ENCODE peak calls at places on chromosomes 7 and 10, in seven cellular contexts. Y is AG04449, J is lower lobe of right lung, F is gastrocnemius medialis, Z is CMK, T is AG04450, P is HS-5. B is an unnamed sample.

GRCh38 chr10:50260791-50261281 is 9.5 kb upstream of the ASAH2 start:
- DNase-seq in Y (no peak), J (no peak), F (no peak), Z (no peak), T (no peak), P (no peak), B (peak)

GRCh38 chr7:119964640-119965542 is 308.1 kb upstream of the KCND2 start:
- DNase-seq in Y (no peak), J (no peak), F (no peak), Z (no peak), T (no peak), P (no peak), B (peak)

GRCh38 chr10:23031318-23031717 is 64.1 kb upstream of the MSRB2 start:
- DNase-seq in Y (no peak), J (no peak), F (no peak), Z (no peak), T (no peak), P (no peak), B (no peak)

GRCh38 chr7:27211084-27211446 is 11.2 kb upstream of the HOXA13 start:
- DNase-seq in Y (no peak), J (no peak), F (no peak), Z (no peak), T (no peak), P (no peak), B (no peak)

GRCh38 chr10:98309366-98310355 is 41.7 kb upstream of the LOXL4 start:
- DNase-seq in Y (peak), J (peak), F (peak), Z (no peak), T (peak), P (no peak), B (peak)

GRCh38 chr7:106284516-106285050 is at the start of gene NAMPT:
- DNase-seq in Y (no peak), J (peak), F (peak), Z (no peak), T (no peak), P (no peak), B (peak)

GRCh38 chr7:97006146-97006950 is 995 bp downstream of the DLX6 start:
- DNase-seq in Y (no peak), J (no peak), F (no peak), Z (no peak), T (no peak), P (no peak), B (peak)

GRCh38 chr10:86164216-86164774 is 202.3 kb downstream of the GRID1 start:
- DNase-seq in Y (no peak), J (no peak), F (no peak), Z (no peak), T (no peak), P (no peak), B (peak)

GRCh38 chr10:132021046-132021445 is 39.3 kb upstream of the BNIP3 start:
- DNase-seq in Y (no peak), J (no peak), F (no peak), Z (no peak), T (no peak), P (no peak), B (no peak)

GRCh38 chr7:158550886-158551452 is 36.7 kb downstream of the PTPRN2 start:
- DNase-seq in Y (no peak), J (peak), F (no peak), Z (no peak), T (no peak), P (no peak), B (no peak)

GRCh38 chr10:17872191-17873091 is 63.3 kb downstream of the MRC1 start:
- DNase-seq in Y (no peak), J (no peak), F (no peak), Z (no peak), T (no peak), P (no peak), B (no peak)

GRCh38 chr10:128186959-128187787 is 61.0 kb upstream of the MKI67 start:
- DNase-seq in Y (no peak), J (no peak), F (no peak), Z (no peak), T (no peak), P (no peak), B (no peak)

GRCh38 chr7:28587211-28587610 is 174.9 kb downstream of the CREB5 start:
- DNase-seq in Y (no peak), J (no peak), F (no peak), Z (no peak), T (no peak), P (no peak), B (no peak)

GRCh38 chr10:48792687-48793096 is 108.0 kb downstream of the WDFY4 start:
- DNase-seq in Y (peak), J (no peak), F (no peak), Z (no peak), T (peak), P (no peak), B (no peak)

GRCh38 chr10:60914676-60915075 is 29.3 kb downstream of the RHOBTB1 start:
- DNase-seq in Y (peak), J (no peak), F (no peak), Z (no peak), T (peak), P (peak), B (no peak)

GRCh38 chr7:148699024-148699771 is 495 bp downstream of the CUL1 start:
- DNase-seq in Y (no peak), J (peak), F (peak), Z (no peak), T (no peak), P (no peak), B (peak)

GRCh38 chr7:13829231-13829630 is 160.2 kb downstream of the ETV1 start:
- DNase-seq in Y (no peak), J (no peak), F (no peak), Z (no peak), T (no peak), P (no peak), B (no peak)

GRCh38 chr10:98391578-98391991 is 23.4 kb downstream of the PYROXD2 start:
- DNase-seq in Y (no peak), J (no peak), F (no peak), Z (peak), T (no peak), P (no peak), B (no peak)

GRCh38 chr7:38903057-38903456 is 5.9 kb downstream of the VPS41 start:
- DNase-seq in Y (no peak), J (no peak), F (no peak), Z (no peak), T (no peak), P (no peak), B (no peak)

GRCh38 chr10:92995509-92995908 is 65.1 kb upstream of the CYP26C1 start:
- DNase-seq in Y (no peak), J (no peak), F (no peak), Z (no peak), T (no peak), P (no peak), B (no peak)

GRCh38 chr10:128373071-128373749 is 247.0 kb upstream of the MKI67 start:
- DNase-seq in Y (no peak), J (no peak), F (no peak), Z (no peak), T (no peak), P (no peak), B (no peak)

GRCh38 chr10:1130226-1130625 is 74.0 kb downstream of the WDR37 start:
- DNase-seq in Y (no peak), J (no peak), F (no peak), Z (no peak), T (no peak), P (no peak), B (no peak)

GRCh38 chr7:93147358-93147757 is 827 bp downstream of the SAMD9L start:
- DNase-seq in Y (no peak), J (no peak), F (no peak), Z (no peak), T (no peak), P (no peak), B (peak)

GRCh38 chr7:142918901-142919300 is 14.6 kb downstream of the TRPV5 start:
- DNase-seq in Y (no peak), J (no peak), F (no peak), Z (no peak), T (no peak), P (no peak), B (no peak)

GRCh38 chr7:46131916-46132795 is 211.1 kb upstream of the IGFBP3 start:
- DNase-seq in Y (no peak), J (no peak), F (no peak), Z (no peak), T (no peak), P (no peak), B (no peak)

GRCh38 chr10:12925845-12926244 is 75.7 kb downstream of the CCDC3 start:
- DNase-seq in Y (no peak), J (no peak), F (no peak), Z (no peak), T (no peak), P (no peak), B (no peak)

GRCh38 chr7:362416-363096 is 72.6 kb downstream of the FOXL3 start:
- DNase-seq in Y (no peak), J (peak), F (no peak), Z (no peak), T (no peak), P (no peak), B (no peak)

GRCh38 chr10:16545126-16545736 is 23.6 kb upstream of the C1QL3 start:
- DNase-seq in Y (no peak), J (no peak), F (no peak), Z (no peak), T (no peak), P (no peak), B (peak)

GRCh38 chr7:139823855-139824670 is 5.0 kb upstream of the TBXAS1 start:
- DNase-seq in Y (no peak), J (no peak), F (no peak), Z (no peak), T (peak), P (no peak), B (no peak)